ENCODE peak calls at places on chromosomes 4 and X, in ten cellular contexts. A is CD8-positive, alpha-beta memory T cell; R is cardiac muscle cell; O is retinal pigment epithelial cell; Y is NB4; P is PC-3; D is colonic mucosa; E is kidney; X is pancreas; C is SK-N-SH. S is an unnamed sample.

GRCh38 chrX:138026211-138026610 is 460.3 kb downstream of the ZIC3 start:
- DNase-seq in A (no peak), R (no peak), O (no peak), Y (peak; percentile 13), P (peak; percentile 41), D (no peak), E (no peak), X (no peak), C (peak; percentile 27), S (no peak)

GRCh38 chr4:577499-578450 is 1.7 kb upstream of the TMEM271 start:
- DNase-seq in A (no peak), R (peak; percentile 42), O (peak; percentile 3), Y (peak; percentile 95), P (no peak), D (no peak), E (no peak), X (no peak), C (peak; percentile 52), S (no peak)

GRCh38 chrX:41391606-41392005 is 55.5 kb upstream of the NYX start:
- DNase-seq in A (no peak), R (no peak), O (no peak), Y (no peak), P (no peak), D (peak; percentile 76), E (no peak), X (no peak), C (no peak), S (no peak)

GRCh38 chr4:132284910-132285426 is 864.1 kb upstream of the PCDH10 start:
- DNase-seq in A (no peak), R (no peak), O (no peak), Y (peak; percentile 8), P (no peak), D (no peak), E (no peak), X (no peak), C (no peak), S (no peak)

GRCh38 chr4:156999175-156999517 is 27.5 kb upstream of the PDGFC start:
- DNase-seq in A (no peak), R (peak; percentile 99), O (peak; percentile 97), Y (no peak), P (peak; percentile 98), D (peak; percentile 36), E (no peak), X (no peak), C (no peak), S (peak; percentile 94)

GRCh38 chr4:38177792-38178665 is 217.8 kb downstream of the PTTG2 start:
- DNase-seq in A (peak; percentile 48), R (peak; percentile 83), O (no peak), Y (peak; percentile 78), P (no peak), D (peak; percentile 68), E (peak; percentile 80), X (peak; percentile 83), C (no peak), S (no peak)

GRCh38 chr4:27684501-27685077 is 823.9 kb downstream of the STIM2 start:
- DNase-seq in A (no peak), R (peak; percentile 55), O (peak; percentile 18), Y (peak; percentile 70), P (peak; percentile 71), D (peak; percentile 27), E (peak; percentile 41), X (peak; percentile 60), C (peak; percentile 15), S (no peak)

GRCh38 chr4:117357422-117357821 is 272.0 kb upstream of the TRAM1L1 start:
- DNase-seq in A (no peak), R (no peak), O (no peak), Y (no peak), P (no peak), D (no peak), E (no peak), X (no peak), C (no peak), S (no peak)

GRCh38 chrX:1581132-1581531 is 10.3 kb upstream of the AKAP17A start:
- DNase-seq in A (peak; percentile 59), R (peak; percentile 54), O (no peak), Y (peak; percentile 84), P (peak; percentile 71), D (peak; percentile 71), E (no peak), X (no peak), C (peak; percentile 61), S (no peak)

GRCh38 chrX:108353452-108353851 is 84.8 kb downstream of the COL4A6 start:
- DNase-seq in A (no peak), R (no peak), O (no peak), Y (no peak), P (no peak), D (no peak), E (no peak), X (no peak), C (no peak), S (no peak)

GRCh38 chr4:113293043-113293560 is 243.6 kb downstream of the ANK2 start:
- DNase-seq in A (no peak), R (peak; percentile 67), O (peak; percentile 27), Y (no peak), P (no peak), D (no peak), E (no peak), X (no peak), C (no peak), S (peak; percentile 10)

DNA sequence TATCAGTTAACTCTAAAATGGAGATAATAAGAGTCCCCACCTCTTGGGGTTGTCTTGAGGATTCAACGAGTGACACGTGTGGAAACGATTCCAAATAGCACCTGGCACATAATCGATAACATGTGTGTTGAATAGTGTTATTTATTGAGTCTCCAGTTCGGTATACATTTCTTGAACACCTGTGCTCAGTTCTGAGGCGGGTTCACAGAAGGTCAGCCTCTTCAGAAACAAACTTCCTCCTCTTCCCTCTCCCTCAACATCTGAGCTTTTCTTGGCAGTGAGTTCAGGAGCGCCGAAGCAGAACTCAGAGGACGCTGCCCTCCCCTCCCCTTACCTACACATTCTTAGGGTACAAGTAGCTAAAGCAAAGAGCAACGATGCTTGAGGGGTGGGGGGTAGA is 934 bp downstream of the PDHA1 start:
- DNase-seq in A (no peak), R (no peak), O (no peak), Y (peak; percentile 26), P (no peak), D (no peak), E (no peak), X (no peak), C (no peak), S (no peak)
- H3K4me3 ChIP-seq in A (peak overlapping the region; percentile 58), R (peak overlapping the region; percentile 69), O (peak overlapping the region; percentile 71), Y (peak overlapping the region; percentile 83), P (peak overlapping the region; percentile 80), D (peak overlapping the region; percentile 60), E (peak overlapping the region; percentile 84), X (peak overlapping the region; percentile 40), C (peak overlapping the region; percentile 65), S (peak overlapping the region; percentile 74)

GRCh38 chr4:145178740-145179139 is 1.6 kb downstream of the OTUD4 start:
- DNase-seq in A (peak; percentile 26), R (no peak), O (no peak), Y (peak; percentile 40), P (no peak), D (peak; percentile 55), E (no peak), X (no peak), C (peak; percentile 17), S (no peak)

GRCh38 chr4:145179201-145179860 is 1.1 kb downstream of the OTUD4 start:
- DNase-seq in A (peak; percentile 68), R (peak; percentile 63), O (no peak), Y (peak; percentile 80), P (peak; percentile 65), D (peak; percentile 80), E (peak; percentile 94), X (peak; percentile 85), C (peak; percentile 77), S (no peak)

GRCh38 chr4:145176641-145177432 is 3.6 kb downstream of the OTUD4 start:
- DNase-seq in A (peak; percentile 6), R (no peak), O (no peak), Y (peak; percentile 6), P (peak; percentile 48), D (no peak), E (no peak), X (no peak), C (no peak), S (no peak)

GRCh38 chr4:145177511-145177905 is 2.9 kb downstream of the OTUD4 start:
- DNase-seq in A (no peak), R (peak; percentile 54), O (no peak), Y (peak; percentile 44), P (peak; percentile 13), D (no peak), E (no peak), X (no peak), C (no peak), S (no peak)

GRCh38 chr4:145177906-145178538 is 2.4 kb downstream of the OTUD4 start:
- DNase-seq in A (peak; percentile 11), R (peak; percentile 34), O (no peak), Y (peak; percentile 78), P (peak; percentile 53), D (peak; percentile 40), E (no peak), X (no peak), C (no peak), S (no peak)
- H3K4me3 ChIP-seq in A (peak overlapping the region; percentile 82), R (peak overlapping the region; percentile 90), O (peak overlapping the region; percentile 84), Y (peak overlapping the region; percentile 83), P (peak overlapping the region; percentile 87), D (peak overlapping the region; percentile 82), E (peak overlapping the region; percentile 87), X (peak overlapping the region; percentile 38), C (peak overlapping the region; percentile 74), S (peak overlapping the region; percentile 86)

GRCh38 chr4:24514808-24515207 is 69.5 kb downstream of the DHX15 start:
- DNase-seq in A (no peak), R (no peak), O (no peak), Y (peak; percentile 30), P (peak; percentile 16), D (no peak), E (no peak), X (no peak), C (peak; percentile 18), S (no peak)

GRCh38 chr4:24513718-24514117 is 70.6 kb downstream of the DHX15 start:
- DNase-seq in A (no peak), R (no peak), O (no peak), Y (no peak), P (no peak), D (no peak), E (no peak), X (no peak), C (peak; percentile 14), S (no peak)

GRCh38 chr4:24510091-24510490 is 74.3 kb downstream of the DHX15 start:
- DNase-seq in A (no peak), R (no peak), O (no peak), Y (no peak), P (no peak), D (no peak), E (no peak), X (no peak), C (no peak), S (no peak)

GRCh38 chr4:24508541-24508940 is 75.8 kb downstream of the DHX15 start:
- DNase-seq in A (no peak), R (no peak), O (no peak), Y (no peak), P (no peak), D (no peak), E (no peak), X (no peak), C (no peak), S (no peak)

GRCh38 chr4:24511371-24512063 is 72.8 kb downstream of the DHX15 start:
- DNase-seq in A (no peak), R (no peak), O (no peak), Y (no peak), P (no peak), D (no peak), E (no peak), X (no peak), C (no peak), S (peak; percentile 73)
- H3K4me3 ChIP-seq in A (no peak overlapping the region), R (no peak overlapping the region), O (no peak overlapping the region), Y (no peak overlapping the region), P (no peak overlapping the region), D (no peak overlapping the region), E (no peak overlapping the region), X (no peak overlapping the region), C (no peak overlapping the region), S (no peak overlapping the region)

GRCh38 chr4:11037637-11038036 is 353.1 kb upstream of the CLNK start:
- DNase-seq in A (no peak), R (no peak), O (no peak), Y (no peak), P (no peak), D (no peak), E (no peak), X (no peak), C (no peak), S (no peak)
- H3K4me3 ChIP-seq in A (no peak overlapping the region), R (no peak overlapping the region), O (no peak overlapping the region), Y (no peak overlapping the region), P (no peak overlapping the region), D (no peak overlapping the region), E (no peak overlapping the region), X (no peak overlapping the region), C (no peak overlapping the region), S (no peak overlapping the region)

S was measured in AG04450.